ENCODE peak calls at places on chromosome X, in nine cellular contexts. Y is ELF-1, D is fibroblast of the aortic adventitia, P is AG08395, Z is natural killer cell, E is AG08396, V is astrocyte of the spinal cord, L is adrenal gland, F is NCI-H1417. Q is an unnamed sample.

GRCh38 chrX:96820935-96821334 is 62.8 kb upstream of the RPA4 start:
- DNase-seq in V (no peak), Z (no peak), E (no peak), F (no peak), P (no peak), L (no peak), Y (no peak), D (no peak), Q (no peak)

GRCh38 chrX:49286581-49286980 is 16.9 kb upstream of the GAGE10 start:
- DNase-seq in P (no peak), E (no peak), L (no peak), Z (no peak), D (no peak), Y (no peak), V (no peak), F (no peak), Q (no peak)

GRCh38 chrX:46770817-46771163 is 11.9 kb upstream of the SLC9A7 start:
- DNase-seq in Z (no peak), D (peak; percentile 83), Y (no peak), E (peak; percentile 44), L (no peak), P (peak; percentile 72), V (peak; percentile 83), F (no peak), Q (no peak)

GRCh38 chrX:153511784-153512500 is 5.5 kb upstream of the ATP2B3 start:
- DNase-seq in D (peak; percentile 25), L (no peak), Y (no peak), Z (no peak), E (no peak), V (no peak), P (no peak), F (peak; percentile 83), Q (no peak)

GRCh38 chrX:56788229-56788628 is 59.2 kb downstream of the NBDY start:
- DNase-seq in F (peak; percentile 32), E (no peak), Z (no peak), Y (no peak), V (no peak), D (peak; percentile 80), L (no peak), P (no peak), Q (no peak)

GRCh38 chrX:63350551-63350950 is 581 bp downstream of the SPIN4 start:
- DNase-seq in F (peak; percentile 84), Y (peak; percentile 62), Z (peak; percentile 17), D (peak; percentile 5), V (no peak), E (peak; percentile 17), P (no peak), L (peak; percentile 19), Q (no peak)

GRCh38 chrX:12824944-12825343 is 33.7 kb downstream of the PRPS2 start:
- DNase-seq in Z (no peak), F (no peak), V (no peak), P (no peak), E (no peak), Y (no peak), L (no peak), D (no peak), Q (no peak)

GRCh38 chrX:150036181-150036580 is 97.9 kb upstream of the EOLA2 start:
- DNase-seq in L (peak; percentile 27), Y (no peak), D (peak; percentile 69), V (peak; percentile 57), P (peak; percentile 46), F (peak; percentile 22), E (peak; percentile 24), Z (no peak), Q (no peak)

GRCh38 chrX:63657821-63658220 is 127.2 kb downstream of the ARHGEF9 start:
- DNase-seq in Y (no peak), L (peak; percentile 17), P (peak; percentile 60), D (peak; percentile 78), Z (no peak), E (peak; percentile 29), V (peak; percentile 76), F (no peak), Q (no peak)

GRCh38 chrX:31603411-31604120 is 531.7 kb upstream of the FTHL17 start:
- DNase-seq in L (no peak), P (peak; percentile 2), F (no peak), Y (no peak), E (no peak), D (no peak), V (peak; percentile 53), Z (no peak), Q (no peak)